ENCODE peak calls at places on chromosomes 1 and 21, in four cellular contexts. Q, J, F and D are unnamed samples.

GRCh38 chr1:45327644-45328515 is 1.2 kb downstream of the HPDL start:
- DNase-seq in Q (peak), J (no peak), F (no peak), D (peak)

GRCh38 chr1:239765163-239765562 is 326.5 kb upstream of the FMN2 start:
- DNase-seq in Q (peak), J (no peak), F (no peak), D (no peak)

GRCh38 chr21:43190544-43191340 is 21.9 kb downstream of the CRYAA start:
- DNase-seq in Q (peak), J (no peak), F (peak), D (no peak)

GRCh38 chr21:44425895-44426662 is 29.2 kb upstream of the LRRC3 start:
- DNase-seq in Q (peak), J (no peak), F (no peak), D (no peak)

GRCh38 chr1:147541672-147542548 is 609 bp downstream of the BCL9 start:
- DNase-seq in Q (peak), J (peak), F (peak), D (peak)

GRCh38 chr1:20494609-20495311 is 8.8 kb upstream of the CAMK2N1 start:
- DNase-seq in Q (no peak), J (no peak), F (no peak), D (no peak)

GRCh38 chr1:211490821-211491415 is 1.0 kb downstream of the RD3 start:
- DNase-seq in Q (peak), J (no peak), F (no peak), D (no peak)

GRCh38 chr1:4830756-4831155 is 176.3 kb downstream of the AJAP1 start:
- DNase-seq in Q (no peak), J (no peak), F (no peak), D (no peak)

GRCh38 chr1:198864695-198865094 is 225.9 kb downstream of the PTPRC start:
- DNase-seq in Q (no peak), J (no peak), F (no peak), D (no peak)

GRCh38 chr1:40161888-40162397 is 756 bp downstream of the RLF start:
- DNase-seq in Q (no peak), J (no peak), F (no peak), D (no peak)
- TF ChIP-seq CTCF in Q (no peak), J (no peak), F (no peak), D (no peak)

GRCh38 chr1:81558291-81559076 is 242.2 kb upstream of the ADGRL2 start:
- DNase-seq in Q (no peak), J (no peak), F (no peak), D (no peak)

GRCh38 chr1:81559662-81560350 is 240.9 kb upstream of the ADGRL2 start:
- DNase-seq in Q (no peak), J (no peak), F (no peak), D (no peak)

GRCh38 chr1:81560629-81561028 is 240.1 kb upstream of the ADGRL2 start:
- DNase-seq in Q (no peak), J (no peak), F (no peak), D (no peak)

GRCh38 chr1:81562934-81563333 is 237.8 kb upstream of the ADGRL2 start:
- DNase-seq in Q (no peak), J (no peak), F (no peak), D (no peak)

DNA sequence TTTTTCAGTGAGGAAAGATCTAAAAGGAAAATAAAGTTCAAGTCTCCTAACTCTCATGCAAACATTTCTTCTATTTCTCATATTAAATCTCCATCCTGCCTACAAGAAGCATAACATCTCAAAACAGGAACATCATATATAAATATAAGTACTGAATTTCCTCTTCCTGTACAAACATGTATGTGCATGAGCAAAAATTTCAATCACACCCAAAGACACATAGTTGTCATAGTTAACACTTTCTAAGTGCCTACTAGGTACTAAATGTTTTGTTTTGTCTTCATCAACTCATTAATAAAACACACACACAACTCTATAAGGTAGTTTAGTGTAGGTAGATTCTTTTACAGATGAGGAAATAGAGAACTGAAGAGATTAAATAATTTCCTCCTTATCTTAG is 237.1 kb upstream of the ADGRL2 start:
- DNase-seq in Q (no peak), J (no peak), F (no peak), D (no peak)
- TF ChIP-seq CTCF in Q (no peak), J (no peak), F (no peak), D (no peak)

GRCh38 chr1:111399792-111400610 is 27.5 kb downstream of the OVGP1 start:
- DNase-seq in Q (peak), J (peak), F (peak), D (no peak)
- TF ChIP-seq CTCF in Q (peak), J (peak), F (peak), D (peak)

GRCh38 chr21:33390479-33390878 is 12.7 kb upstream of the IFNGR2 start:
- DNase-seq in Q (no peak), J (no peak), F (no peak), D (no peak)

GRCh38 chr21:33388188-33388587 is 15.0 kb upstream of the IFNGR2 start:
- DNase-seq in Q (no peak), J (no peak), F (no peak), D (no peak)

GRCh38 chr21:33384851-33385331 is 18.3 kb upstream of the IFNGR2 start:
- DNase-seq in Q (no peak), J (no peak), F (no peak), D (no peak)

GRCh38 chr21:33383056-33383888 is 19.9 kb upstream of the IFNGR2 start:
- DNase-seq in Q (peak), J (no peak), F (peak), D (peak)

DNA sequence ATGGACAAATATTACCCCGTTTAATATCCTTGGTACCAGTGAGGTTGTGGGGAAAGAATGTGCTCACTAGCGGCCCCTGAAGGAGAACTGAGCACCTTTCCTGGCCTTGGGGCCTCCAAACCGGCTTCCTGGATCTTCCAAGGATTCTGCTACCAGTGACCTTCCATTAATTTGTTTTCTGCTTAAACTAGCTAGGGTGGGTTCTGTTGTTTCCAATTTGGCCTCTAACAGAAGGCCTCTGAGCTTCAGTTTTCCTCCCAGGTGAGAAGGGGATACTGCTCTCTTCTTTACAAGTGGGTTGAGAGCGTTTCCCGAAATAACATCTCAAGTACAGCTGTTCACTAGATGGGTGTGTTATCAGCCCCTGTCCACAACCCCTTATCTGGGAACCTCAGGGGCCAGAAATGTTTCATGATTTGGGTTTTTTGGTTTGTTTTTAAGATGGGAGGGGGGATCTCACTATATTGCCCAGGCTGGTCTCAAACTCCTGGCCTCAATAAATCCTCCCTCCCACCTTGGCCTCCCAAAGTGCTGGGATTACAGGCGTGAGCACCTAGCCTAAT is 16.9 kb upstream of the IFNGR2 start:
- DNase-seq in Q (peak), J (no peak), F (no peak), D (no peak)
- TF ChIP-seq CTCF in Q (peak), J (no peak), F (no peak), D (peak)

GRCh38 chr1:156914440-156914856 is 6.0 kb upstream of the LRRC71 start:
- DNase-seq in Q (no peak), J (no peak), F (no peak), D (no peak)

GRCh38 chr1:156912310-156912709 is 8.1 kb upstream of the LRRC71 start:
- DNase-seq in Q (no peak), J (no peak), F (no peak), D (no peak)

GRCh38 chr1:156911587-156912298 is 8.7 kb upstream of the LRRC71 start:
- DNase-seq in Q (no peak), J (no peak), F (no peak), D (no peak)

GRCh38 chr1:156913809-156914387 is 6.5 kb upstream of the LRRC71 start:
- DNase-seq in Q (no peak), J (no peak), F (no peak), D (no peak)

GRCh38 chr1:156912861-156913808 is 7.3 kb upstream of the LRRC71 start:
- DNase-seq in Q (peak), J (peak), F (no peak), D (no peak)
- TF ChIP-seq CTCF in Q (peak), J (peak), F (no peak), D (no peak)

DNA sequence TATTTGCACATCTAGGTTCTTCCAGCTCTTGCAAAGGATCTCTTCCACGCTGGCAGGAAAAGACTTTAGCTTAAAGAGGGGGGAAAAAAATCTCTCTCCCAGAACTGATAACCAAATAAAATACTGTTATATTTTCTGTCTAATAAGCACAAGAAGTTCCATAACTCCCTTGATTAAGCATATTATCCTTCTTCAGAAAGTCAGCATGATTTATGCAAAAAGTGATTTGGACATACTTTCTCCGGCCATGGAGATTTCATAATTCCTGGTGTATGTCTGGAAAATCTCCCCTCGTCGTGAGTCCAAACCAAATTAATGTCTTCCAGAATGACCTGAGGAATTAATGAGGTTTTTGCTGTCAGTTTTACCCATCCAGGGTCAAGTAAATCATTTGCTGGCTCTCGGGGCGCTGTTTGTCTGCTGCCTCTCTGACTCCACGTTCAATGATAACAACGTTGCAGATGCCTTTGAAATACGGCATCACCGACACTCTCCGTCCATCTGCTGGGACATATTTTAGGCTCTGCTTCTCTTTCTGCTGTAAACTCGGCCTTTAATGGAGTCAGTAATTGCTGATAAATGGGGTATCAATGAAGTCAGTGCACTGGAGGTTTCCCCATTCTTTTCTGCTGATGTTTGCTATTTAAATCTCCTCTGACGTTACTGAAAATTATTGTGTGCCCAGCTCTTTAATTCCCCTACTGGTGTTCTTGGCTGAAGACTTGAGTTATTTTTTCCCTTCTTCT is 112.9 kb downstream of the HLX start:
- DNase-seq in Q (no peak), J (no peak), F (no peak), D (no peak)
- TF ChIP-seq CTCF in Q (no peak), J (no peak), F (no peak), D (no peak)

GRCh38 chr1:62433861-62434611 is 2.8 kb upstream of the USP1 start:
- DNase-seq in Q (no peak), J (no peak), F (no peak), D (no peak)
- TF ChIP-seq CTCF in Q (peak), J (no peak), F (no peak), D (no peak)